ENCODE peak calls at places on chromosome 6, in eight cellular contexts. S is lower lobe of right lung; T is CD8-positive, alpha-beta T cell; Y is gastrocnemius medialis; U is heart left ventricle; X is GM06990; G is HepG2; Q is astrocyte of the cerebellum. A is an unnamed sample.

GRCh38 chr6:4004249-4004648 is 74.7 kb downstream of the FAM217A start:
- DNase-seq in S (no peak), T (no peak), Y (no peak), U (no peak), X (no peak), G (no peak), Q (no peak), A (no peak)

GRCh38 chr6:28807682-28808280 is 116.0 kb downstream of the TRIM27 start:
- DNase-seq in S (no peak), T (no peak), Y (no peak), U (no peak), X (peak; percentile 49), G (peak; percentile 81), Q (no peak), A (no peak)

GRCh38 chr6:151034825-151035781 is 169.6 kb downstream of the MTHFD1L start:
- DNase-seq in S (no peak), T (no peak), Y (no peak), U (no peak), X (no peak), G (no peak), Q (peak; percentile 75), A (no peak)

GRCh38 chr6:145212807-145213206 is 522.5 kb downstream of the EPM2A start:
- DNase-seq in S (no peak), T (no peak), Y (no peak), U (no peak), X (peak; percentile 25), G (no peak), Q (no peak), A (no peak)

GRCh38 chr6:36386495-36387439 is 702 bp downstream of the ETV7 start:
- DNase-seq in S (peak; percentile 63), T (no peak), Y (no peak), U (no peak), X (no peak), G (no peak), Q (peak; percentile 23), A (no peak)

GRCh38 chr6:139335447-139336210 is 38.8 kb downstream of the CITED2 start:
- DNase-seq in S (no peak), T (no peak), Y (no peak), U (no peak), X (no peak), G (no peak), Q (no peak), A (no peak)

GRCh38 chr6:166010136-166010535 is 157.5 kb downstream of the TBXT start:
- DNase-seq in S (no peak), T (no peak), Y (no peak), U (no peak), X (no peak), G (no peak), Q (no peak), A (no peak)

GRCh38 chr6:48111575-48111974 is 578 bp upstream of the PTCHD4 start:
- DNase-seq in S (no peak), T (no peak), Y (no peak), U (no peak), X (no peak), G (no peak), Q (no peak), A (no peak)

GRCh38 chr6:128632131-128632530 is 111.7 kb upstream of the PTPRK start:
- DNase-seq in S (no peak), T (no peak), Y (no peak), U (no peak), X (no peak), G (peak; percentile 73), Q (no peak), A (no peak)

GRCh38 chr6:158707826-158708225 is 58.0 kb downstream of the SYTL3 start:
- DNase-seq in S (peak; percentile 53), T (peak; percentile 19), Y (no peak), U (peak; percentile 43), X (no peak), G (no peak), Q (peak; percentile 70), A (no peak)

GRCh38 chr6:44468835-44469234 is 81.3 kb downstream of the CDC5L start:
- DNase-seq in S (no peak), T (no peak), Y (no peak), U (no peak), X (no peak), G (no peak), Q (no peak), A (no peak)

GRCh38 chr6:98976674-98977365 is 29.1 kb upstream of the FBXL4 start:
- DNase-seq in S (no peak), T (no peak), Y (no peak), U (no peak), X (no peak), G (no peak), Q (no peak), A (no peak)

GRCh38 chr6:35327349-35328027 is 14.9 kb upstream of the PPARD start:
- DNase-seq in S (peak; percentile 72), T (peak; percentile 86), Y (no peak), U (peak; percentile 62), X (peak; percentile 28), G (peak; percentile 71), Q (no peak), A (peak; percentile 33)
- TF ChIP-seq CTCF in S (peak; percentile 56), T (peak; percentile 68), Y (no peak), U (peak; percentile 38), X (peak; percentile 81), G (peak; percentile 89), Q (peak; percentile 77), A (no peak)

GRCh38 chr6:39814236-39814635 is 22.1 kb downstream of the DAAM2 start:
- DNase-seq in S (no peak), T (no peak), Y (no peak), U (no peak), X (no peak), G (no peak), Q (no peak), A (no peak)

GRCh38 chr6:39815356-39815755 is 23.2 kb downstream of the DAAM2 start:
- DNase-seq in S (no peak), T (no peak), Y (no peak), U (no peak), X (no peak), G (no peak), Q (no peak), A (no peak)

GRCh38 chr6:39812853-39813533 is 20.8 kb downstream of the DAAM2 start:
- DNase-seq in S (no peak), T (no peak), Y (peak; percentile 54), U (no peak), X (no peak), G (no peak), Q (peak; percentile 37), A (no peak)

GRCh38 chr6:39811835-39812345 is 19.7 kb downstream of the DAAM2 start:
- DNase-seq in S (no peak), T (no peak), Y (no peak), U (no peak), X (no peak), G (no peak), Q (no peak), A (no peak)

DNA sequence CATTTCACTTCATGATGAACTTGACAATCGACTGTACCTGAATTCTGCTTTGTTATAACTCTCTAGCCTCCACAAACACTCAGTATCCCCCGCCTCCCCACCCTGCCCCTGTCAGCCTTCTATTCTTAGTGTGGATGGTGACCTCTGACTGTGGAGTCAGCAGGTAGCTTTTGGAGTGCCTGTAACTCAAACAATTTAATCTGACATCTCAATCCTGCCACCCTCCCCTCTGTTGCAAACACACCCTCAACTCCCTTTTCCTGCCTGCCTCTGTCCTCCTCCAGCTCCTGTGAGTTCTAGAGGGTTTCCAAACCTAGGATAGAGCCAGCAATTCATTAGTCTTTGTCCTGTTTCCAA is 20.3 kb downstream of the DAAM2 start:
- DNase-seq in S (no peak), T (no peak), Y (no peak), U (no peak), X (no peak), G (no peak), Q (no peak), A (no peak)
- H3K4me3 ChIP-seq in S (no peak overlapping the region), T (no peak overlapping the region), Y (no peak overlapping the region), U (no peak overlapping the region), X (no peak overlapping the region), G (no peak overlapping the region), Q (no peak overlapping the region), A (no peak overlapping the region)

DNA sequence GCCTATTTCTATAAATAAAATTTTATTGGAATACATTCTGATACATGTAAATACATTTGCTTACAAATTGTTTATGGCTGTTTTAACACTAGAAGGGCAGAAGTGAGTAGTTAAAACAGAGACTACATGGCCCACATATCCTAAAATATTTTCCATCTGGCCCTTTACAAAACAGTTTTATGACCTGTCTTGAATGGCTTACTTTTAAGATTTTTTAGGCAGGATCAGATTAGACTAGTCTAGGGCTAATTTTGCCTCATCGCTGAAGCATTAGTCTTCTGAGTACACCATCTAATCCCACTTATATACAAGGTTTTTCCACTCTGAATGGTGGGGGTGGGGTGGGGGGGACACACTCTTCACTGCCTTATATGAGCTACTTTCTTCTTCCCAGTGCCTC is 27.1 kb downstream of the PLAGL1 start:
- DNase-seq in S (no peak), T (no peak), Y (no peak), U (no peak), X (no peak), G (no peak), Q (no peak), A (no peak)
- TF ChIP-seq CTCF in S (no peak), T (no peak), Y (no peak), U (no peak), X (no peak), G (no peak), Q (no peak), A (no peak)

DNA sequence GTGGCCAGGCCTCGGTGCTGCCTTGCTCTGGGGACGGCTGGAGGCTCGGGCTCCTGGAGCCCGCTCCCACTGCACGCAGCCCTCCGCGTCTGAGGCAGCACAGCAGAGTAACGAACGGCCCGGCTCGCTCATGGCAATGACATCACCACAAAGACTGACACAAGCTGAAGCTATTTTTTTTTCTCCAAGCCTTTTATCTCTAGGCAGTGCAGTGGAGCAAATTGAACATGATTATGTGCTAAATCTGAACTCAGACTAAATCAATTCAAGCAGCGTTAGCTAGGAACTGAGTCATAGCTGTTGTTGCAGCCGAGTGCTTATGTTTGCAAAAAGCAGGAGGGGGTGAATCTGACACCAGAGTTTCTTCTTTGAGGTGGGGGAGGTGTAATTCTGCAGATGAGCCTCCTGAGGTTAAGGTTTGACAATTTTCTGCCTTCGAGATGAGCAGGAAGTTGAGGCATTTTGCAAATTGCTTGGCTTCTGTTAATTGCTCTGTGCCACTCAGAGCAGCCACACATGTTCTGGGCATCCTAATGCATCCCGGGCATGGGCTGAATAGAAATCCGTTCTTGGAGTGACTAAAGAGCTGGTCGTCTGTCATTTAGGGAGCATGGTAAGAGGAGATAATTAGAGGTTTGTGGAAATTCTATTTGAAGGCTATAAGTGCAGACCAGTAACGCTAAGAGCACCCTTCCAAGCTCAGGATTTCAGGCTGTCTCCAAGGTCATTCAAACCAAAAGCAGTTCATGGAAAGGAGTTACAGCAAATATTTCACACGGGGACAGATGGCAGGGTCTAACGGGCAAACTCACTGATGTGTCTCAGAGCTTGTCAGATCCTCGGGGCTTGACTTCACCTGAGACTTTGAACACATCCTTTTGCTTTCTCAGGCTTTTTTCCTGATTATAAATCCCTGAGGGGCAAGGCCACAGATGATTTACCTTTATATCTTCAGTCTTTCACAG is 155.1 kb upstream of the ENPP5 start:
- DNase-seq in S (peak; percentile 41), T (no peak), Y (no peak), U (no peak), X (peak; percentile 3), G (no peak), Q (peak; percentile 49), A (no peak)
- H3K4me3 ChIP-seq in S (no peak overlapping the region), T (no peak overlapping the region), Y (peak overlapping the region; percentile 17), U (no peak overlapping the region), X (no peak overlapping the region), G (no peak overlapping the region), Q (peak overlapping the region; percentile 30), A (no peak overlapping the region)

A was measured in lower leg skin.